ENCODE peak calls at places on chromosomes 5 and 9, in five cellular contexts. P, O, X, Z and M are unnamed samples.

GRCh38 chr9:124749284-124749683 is 21.8 kb downstream of the NR6A1 start:
- DNase-seq in P (no peak), O (no peak), X (no peak), Z (no peak), M (no peak)

GRCh38 chr9:76413658-76414057 is 19.4 kb upstream of the RFK start:
- DNase-seq in P (no peak), O (no peak), X (no peak), Z (no peak), M (no peak)

GRCh38 chr5:135551593-135552447 is 16.1 kb upstream of the NEUROG1 start:
- DNase-seq in P (peak), O (peak), X (peak), Z (no peak), M (peak)

GRCh38 chr5:94969174-94969573 is 315.7 kb downstream of the MCTP1 start:
- DNase-seq in P (peak), O (no peak), X (no peak), Z (no peak), M (no peak)

GRCh38 chr9:17191095-17191494 is 56.3 kb downstream of the CNTLN start:
- DNase-seq in P (peak), O (no peak), X (no peak), Z (no peak), M (peak)

GRCh38 chr9:131578778-131579504 is 33.6 kb downstream of the PRRT1B start:
- DNase-seq in P (no peak), O (no peak), X (peak), Z (no peak), M (no peak)

GRCh38 chr9:94480205-94480604 is 74.7 kb upstream of the PCAT7 start:
- DNase-seq in P (no peak), O (no peak), X (no peak), Z (no peak), M (no peak)

GRCh38 chr5:144598451-144599068 is 427.9 kb downstream of the KCTD16 start:
- DNase-seq in P (no peak), O (no peak), X (no peak), Z (no peak), M (no peak)

GRCh38 chr5:132050136-132050535 is 10.3 kb upstream of the IL3 start:
- DNase-seq in P (no peak), O (no peak), X (no peak), Z (no peak), M (no peak)

GRCh38 chr5:92364986-92365550 is 982.0 kb upstream of the ARRDC3 start:
- DNase-seq in P (no peak), O (no peak), X (no peak), Z (no peak), M (peak)

GRCh38 chr5:134945041-134945440 is 22.7 kb upstream of the CATSPER3 start:
- DNase-seq in P (no peak), O (no peak), X (no peak), Z (no peak), M (no peak)

GRCh38 chr5:95817430-95817829 is 5.1 kb downstream of the GLRX start:
- DNase-seq in P (peak), O (no peak), X (peak), Z (no peak), M (peak)

GRCh38 chr5:14286007-14286406 is 142.9 kb downstream of the TRIO start:
- DNase-seq in P (no peak), O (no peak), X (no peak), Z (no peak), M (no peak)

GRCh38 chr9:76456202-76456926 is 2.6 kb upstream of the GCNT1 start:
- DNase-seq in P (peak), O (no peak), X (peak), Z (no peak), M (no peak)

GRCh38 chr5:53779541-53779981 is 219.1 kb downstream of the NDUFS4 start:
- DNase-seq in P (peak), O (peak), X (no peak), Z (no peak), M (peak)

GRCh38 chr5:138338411-138339085 is 482 bp downstream of the FAM53C start:
- DNase-seq in P (no peak), O (no peak), X (no peak), Z (no peak), M (no peak)
- H3K4me3 ChIP-seq in P (peak), O (peak), X (peak), Z (peak), M (peak)

DNA sequence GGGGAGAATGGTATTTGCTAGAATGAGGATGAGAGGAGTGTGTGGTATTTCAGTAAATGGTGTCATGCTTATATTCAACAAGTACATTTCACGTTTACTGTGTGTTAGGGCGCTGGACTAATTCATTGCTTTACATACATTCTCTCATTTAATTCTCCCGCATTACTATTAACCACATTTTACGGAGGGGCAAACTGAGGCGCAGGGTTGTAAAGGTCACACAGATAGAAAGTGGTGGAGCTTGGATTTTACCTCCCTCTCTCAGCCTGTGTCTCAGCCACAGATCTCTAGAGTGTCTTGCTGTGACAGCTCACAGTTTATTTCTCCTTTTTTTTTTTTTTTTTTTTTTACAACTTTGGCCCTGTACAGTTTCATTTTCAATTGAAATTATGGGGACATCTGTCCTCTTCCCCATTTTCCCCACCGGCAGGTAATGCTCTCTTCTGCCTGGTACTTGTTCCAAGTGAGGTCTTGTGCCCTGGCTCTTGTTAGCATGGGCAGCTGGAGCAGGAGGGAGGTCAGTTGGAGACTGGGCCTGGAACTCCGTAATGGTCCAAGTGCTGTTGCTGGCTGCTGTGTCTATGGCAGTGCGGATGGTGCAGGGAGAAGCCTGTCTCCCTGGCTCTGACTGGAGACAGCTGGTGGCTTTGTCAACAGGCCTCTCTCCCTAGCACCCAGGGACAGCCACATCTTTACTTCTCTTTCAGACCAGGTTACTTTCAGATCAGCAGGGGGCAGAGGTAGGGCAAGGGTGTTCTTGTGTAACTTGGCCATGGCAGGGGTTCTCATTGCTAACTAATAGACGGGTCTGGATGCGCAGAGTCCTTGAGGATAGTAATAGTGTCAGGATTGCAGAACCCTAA is 20.5 kb upstream of the NDST1 start:
- DNase-seq in P (no peak), O (peak), X (no peak), Z (no peak), M (no peak)
- H3K4me3 ChIP-seq in P (peak), O (peak), X (peak), Z (peak), M (peak)

GRCh38 chr5:151110992-151111391 is 30.2 kb upstream of the TNIP1 start:
- DNase-seq in P (no peak), O (no peak), X (no peak), Z (no peak), M (no peak)
- H3K4me3 ChIP-seq in P (no peak), O (no peak), X (no peak), Z (no peak), M (no peak)

GRCh38 chr5:80128129-80128528 is 93.0 kb downstream of the THBS4 start:
- DNase-seq in P (no peak), O (no peak), X (no peak), Z (no peak), M (peak)
- H3K4me3 ChIP-seq in P (no peak), O (no peak), X (no peak), Z (no peak), M (no peak)

GRCh38 chr5:143361438-143361837 is 42.0 kb downstream of the NR3C1 start:
- DNase-seq in P (no peak), O (no peak), X (no peak), Z (no peak), M (no peak)
- H3K4me3 ChIP-seq in P (no peak), O (no peak), X (no peak), Z (no peak), M (no peak)

GRCh38 chr9:5509573-5509972 is 758 bp upstream of the PDCD1LG2 start:
- DNase-seq in P (peak), O (no peak), X (no peak), Z (no peak), M (peak)
- H3K4me3 ChIP-seq in P (no peak), O (no peak), X (no peak), Z (no peak), M (peak)